ENCODE peak calls at places on chromosomes 16 and 17, in four cellular contexts. K is thoracic aorta, P is H1, I is mesendoderm. H is an unnamed sample.

GRCh38 chr17:20999044-20999573 is 43.7 kb downstream of the USP22 start:
- DNase-seq in K (no peak), I (no peak), P (no peak), H (no peak)

GRCh38 chr16:80725566-80726162 is 78.7 kb downstream of the CDYL2 start:
- DNase-seq in I (no peak), K (no peak), P (no peak), H (no peak)

GRCh38 chr17:50634123-50634914 is at the start of gene ABCC3:
- DNase-seq in P (no peak), K (no peak), I (no peak), H (no peak)

GRCh38 chr16:84699712-84700517 is at the start of gene USP10:
- DNase-seq in I (peak), K (peak), P (peak), H (no peak)

GRCh38 chr17:72432143-72432604 is 311.4 kb downstream of the SOX9 start:
- DNase-seq in I (no peak), P (no peak), K (no peak), H (no peak)

GRCh38 chr16:25707982-25708583 is 16.3 kb downstream of the HS3ST4 start:
- DNase-seq in P (no peak), K (no peak), I (peak), H (no peak)

GRCh38 chr17:64442550-64442971 is 6.4 kb upstream of the MILR1 start:
- DNase-seq in P (no peak), K (no peak), I (no peak), H (no peak)

GRCh38 chr16:84068783-84069464 is 26.3 kb upstream of the SLC38A8 start:
- DNase-seq in P (no peak), K (no peak), I (no peak), H (no peak)

GRCh38 chr16:8914098-8914497 is 31.9 kb downstream of the LITAFD start:
- DNase-seq in K (no peak), I (no peak), P (no peak), H (no peak)

GRCh38 chr16:84839054-84839453 is 19.3 kb downstream of the CRISPLD2 start:
- DNase-seq in P (no peak), K (no peak), I (no peak), H (no peak)

GRCh38 chr17:67289174-67289876 is 44.3 kb upstream of the HELZ start:
- DNase-seq in P (no peak), K (peak), I (no peak), H (no peak)

GRCh38 chr16:11050954-11051353 is 106.6 kb downstream of the CLEC16A start:
- DNase-seq in I (peak), P (no peak), K (no peak), H (no peak)

GRCh38 chr16:46918905-46919792 is 35.0 kb downstream of the GPT2 start:
- DNase-seq in I (no peak), P (no peak), K (no peak), H (no peak)

GRCh38 chr16:85025781-85026653 is 1.6 kb upstream of the KIAA0513 start:
- DNase-seq in K (no peak), P (no peak), I (no peak), H (no peak)

GRCh38 chr17:81492202-81492601 is 20.4 kb downstream of the ACTG1 start:
- DNase-seq in K (no peak), I (no peak), P (no peak), H (no peak)

GRCh38 chr17:17613708-17614114 is 22.2 kb upstream of the PEMT start:
- DNase-seq in I (peak), P (no peak), K (no peak), H (no peak)

GRCh38 chr16:23286131-23286532 is 16.0 kb upstream of the SCNN1B start:
- DNase-seq in K (no peak), I (no peak), P (no peak), H (no peak)

GRCh38 chr17:21143695-21144094 is 16.9 kb downstream of the DHRS7B start:
- DNase-seq in K (no peak), I (no peak), P (no peak), H (no peak)

GRCh38 chr17:29617481-29618271 is 5.0 kb downstream of the CORO6 start:
- DNase-seq in I (peak), K (no peak), P (no peak), H (no peak)

GRCh38 chr17:81659038-81659437 is 2.7 kb upstream of the PDE6G start:
- DNase-seq in K (no peak), P (no peak), I (no peak), H (no peak)

GRCh38 chr17:3956558-3956957 is 7.7 kb downstream of the ATP2A3 start:
- DNase-seq in P (no peak), I (no peak), K (no peak), H (no peak)

GRCh38 chr16:81666102-81666501 is 113.0 kb upstream of the PLCG2 start:
- DNase-seq in P (no peak), I (no peak), K (no peak), H (no peak)

GRCh38 chr17:28743243-28744103 is at the start of gene TRAF4:
- DNase-seq in K (no peak), P (no peak), I (peak), H (no peak)

GRCh38 chr16:3998793-3999478 is 117.3 kb downstream of the ADCY9 start:
- DNase-seq in P (no peak), I (peak), K (no peak), H (no peak)

GRCh38 chr17:71032746-71033273 is 863.5 kb downstream of the KCNJ2 start:
- DNase-seq in I (peak), K (no peak), P (peak), H (no peak)

GRCh38 chr16:22397459-22397858 is 23.0 kb upstream of the CDR2 start:
- DNase-seq in P (no peak), I (no peak), K (no peak), H (no peak)

GRCh38 chr17:43940630-43941029 is 1.6 kb downstream of the PPY start:
- DNase-seq in P (no peak), I (peak), K (no peak), H (no peak)

GRCh38 chr17:17511971-17512858 is 16.0 kb upstream of the RASD1 start:
- DNase-seq in P (no peak), I (no peak), K (no peak), H (no peak)

GRCh38 chr17:2042355-2042929 is 620 bp downstream of the OVCA2 start:
- DNase-seq in K (no peak), I (peak), P (no peak), H (no peak)

GRCh38 chr16:4376820-4377572 is 5.3 kb downstream of the VASN start:
- DNase-seq in P (no peak), K (no peak), I (peak), H (no peak)

GRCh38 chr17:40819528-40820125 is 2.8 kb downstream of the KRT10 start:
- DNase-seq in P (no peak), I (peak), K (no peak), H (no peak)

GRCh38 chr17:79993390-79994221 is 42.1 kb downstream of the TBC1D16 start:
- DNase-seq in P (peak), I (peak), K (no peak), H (no peak)

GRCh38 chr17:15909481-15909991 is 35.4 kb upstream of the ADORA2B start:
- DNase-seq in P (no peak), K (no peak), I (peak), H (no peak)
- H3K4me3 ChIP-seq in P (no peak), K (no peak), I (no peak), H (no peak)

GRCh38 chr16:55914383-55914782 is 39.2 kb upstream of the CES5A start:
- DNase-seq in P (no peak), I (no peak), K (no peak), H (no peak)

GRCh38 chr16:55917373-55917919 is 42.3 kb upstream of the CES5A start:
- DNase-seq in P (no peak), K (no peak), I (no peak), H (no peak)

GRCh38 chr16:55913717-55914116 is 38.5 kb upstream of the CES5A start:
- DNase-seq in K (no peak), I (no peak), P (no peak), H (no peak)

GRCh38 chr16:55912022-55912421 is 36.8 kb upstream of the CES5A start:
- DNase-seq in P (no peak), K (no peak), I (no peak), H (no peak)

DNA sequence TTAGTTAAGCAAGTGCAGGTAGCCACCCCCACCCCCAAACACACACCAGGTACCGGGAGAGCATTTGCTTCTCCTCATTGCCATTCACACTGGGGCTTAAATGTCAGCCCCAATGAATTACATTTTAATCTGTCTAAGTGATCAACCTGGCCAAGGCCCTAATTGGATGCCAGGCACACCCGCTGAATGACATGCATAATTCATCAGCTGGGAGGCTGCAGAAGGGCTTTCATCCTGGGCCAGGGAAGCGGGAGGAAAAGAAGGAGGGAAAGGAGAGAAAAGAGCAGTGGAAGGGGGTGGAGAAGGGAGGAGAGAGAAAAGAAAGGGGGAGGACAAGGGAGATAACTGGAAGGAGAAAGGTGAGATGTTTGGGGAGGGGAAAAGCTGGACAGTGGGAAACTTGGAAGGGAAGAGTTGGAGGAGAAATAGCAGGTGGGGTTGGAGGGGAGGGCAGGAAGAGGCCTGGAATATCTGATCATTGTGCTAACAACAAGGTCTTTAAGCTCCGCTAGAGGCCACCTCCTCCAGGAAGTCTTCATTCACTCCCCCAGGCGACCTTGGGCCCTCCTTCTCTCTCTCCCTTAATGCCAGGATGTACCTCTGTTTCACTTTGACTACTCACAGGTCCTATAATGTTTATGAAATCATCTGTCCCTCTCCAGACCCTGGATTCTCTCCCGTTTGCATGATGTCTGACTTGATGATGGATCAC is 40.1 kb upstream of the CES5A start:
- DNase-seq in P (no peak), K (no peak), I (no peak), H (no peak)
- H3K4me3 ChIP-seq in P (no peak), K (no peak), I (no peak), H (no peak)

GRCh38 chr16:72105978-72106377 is 12.3 kb downstream of the DHX38 start:
- DNase-seq in I (no peak), K (no peak), P (no peak), H (no peak)
- H3K4me3 ChIP-seq in I (no peak), K (no peak), P (no peak), H (no peak)

GRCh38 chr16:17887963-17888362 is 417.2 kb upstream of the XYLT1 start:
- DNase-seq in I (no peak), P (no peak), K (no peak), H (no peak)
- H3K4me3 ChIP-seq in I (no peak), P (no peak), K (no peak), H (no peak)

GRCh38 chr16:1153480-1154160 is 714 bp downstream of the CACNA1H start:
- DNase-seq in P (no peak), K (no peak), I (no peak), H (no peak)
- H3K4me3 ChIP-seq in P (peak), K (peak), I (peak), H (peak)

GRCh38 chr17:74326506-74326905 is 480 bp downstream of the KIF19 start:
- DNase-seq in P (no peak), K (no peak), I (no peak), H (no peak)

GRCh38 chr17:74324521-74324920 is 1.5 kb upstream of the KIF19 start:
- DNase-seq in K (no peak), P (no peak), I (no peak), H (no peak)

GRCh38 chr17:74325376-74325742 is 667 bp upstream of the KIF19 start:
- DNase-seq in P (no peak), K (no peak), I (no peak), H (no peak)

GRCh38 chr17:74328487-74328886 is 2.5 kb downstream of the KIF19 start:
- DNase-seq in K (no peak), I (no peak), P (no peak), H (no peak)

GRCh38 chr17:74325743-74326379 is at the start of gene KIF19:
- DNase-seq in K (no peak), I (peak), P (no peak), H (no peak)
- H3K4me3 ChIP-seq in K (peak), I (no peak), P (peak), H (peak)

DNA sequence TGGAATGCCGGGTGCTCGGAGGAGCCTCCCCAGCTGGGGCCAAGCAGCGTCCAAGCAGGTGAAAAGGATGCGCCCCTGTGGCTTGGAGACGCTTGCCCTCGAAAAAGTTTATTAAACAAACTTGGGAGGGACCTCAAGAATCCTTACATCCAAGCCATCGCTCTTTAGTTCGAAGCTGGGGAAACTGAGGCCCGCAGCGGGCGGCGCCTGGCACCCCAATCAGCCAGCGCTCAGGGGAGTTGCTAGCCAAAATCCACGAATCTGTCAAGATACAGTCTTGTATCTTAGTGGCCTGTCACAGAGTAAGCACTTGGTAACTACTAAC is 553 bp upstream of the B9D1 start:
- DNase-seq in I (no peak), P (no peak), K (no peak), H (no peak)
- H3K4me3 ChIP-seq in I (no peak), P (no peak), K (peak), H (peak)

GRCh38 chr17:42312035-42312284 is 23.7 kb downstream of the STAT5A start:
- DNase-seq in P (no peak), K (no peak), I (no peak), H (no peak)

GRCh38 chr17:42312285-42313130 is 24.2 kb downstream of the STAT5A start:
- DNase-seq in K (no peak), I (peak), P (no peak), H (no peak)

GRCh38 chr17:42310281-42311156 is 22.2 kb downstream of the STAT5A start:
- DNase-seq in P (no peak), K (no peak), I (no peak), H (no peak)

GRCh38 chr17:42313389-42313772 is 25.1 kb downstream of the STAT5A start:
- DNase-seq in K (no peak), P (no peak), I (peak), H (no peak)

GRCh38 chr17:42311240-42312034 is 23.1 kb downstream of the STAT5A start:
- DNase-seq in P (no peak), I (peak), K (peak), H (no peak)
- H3K4me3 ChIP-seq in P (no peak), I (no peak), K (no peak), H (no peak)

DNA sequence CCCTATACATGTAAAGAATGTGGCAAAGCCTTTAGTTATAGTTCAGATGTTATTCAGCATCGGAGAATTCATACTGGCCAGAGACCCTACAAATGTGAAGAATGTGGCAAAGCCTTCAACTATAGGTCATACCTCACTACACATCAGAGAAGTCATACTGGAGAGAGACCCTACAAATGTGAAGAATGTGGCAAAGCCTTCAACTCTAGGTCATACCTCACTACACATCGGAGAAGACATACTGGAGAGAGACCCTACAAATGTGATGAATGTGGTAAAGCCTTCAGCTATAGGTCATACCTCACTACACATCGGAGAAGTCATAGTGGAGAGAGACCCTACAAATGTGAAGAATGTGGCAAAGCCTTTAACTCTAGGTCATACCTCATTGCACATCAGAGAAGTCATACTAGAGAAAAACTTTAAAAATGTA is 42.5 kb downstream of the ZNF267 start:
- DNase-seq in I (peak), K (no peak), P (no peak), H (no peak)
- H3K4me3 ChIP-seq in I (peak), K (peak), P (no peak), H (no peak)

H was measured in esophagus squamous epithelium.